ENCODE peak calls at places on chromosome 6, in seven cellular contexts. One of them, this sample, is unnamed. For H3K9me3, the result is how much of the 10 kb centered on the place peaks cover.

GRCh38 chr6:113185299-113185698 is 671.8 kb upstream of the MARCKS start:
- DNase-seq in mesenchymal stem cell: peak
- DNase-seq in IMR-90: peak
- DNase-seq in neuronal stem cell: no peak
- DNase-seq in GM12878: no peak
- DNase-seq in SK-N-SH: no peak
- DNase-seq in fibroblast of lung: peak
- DNase-seq in this sample: peak

GRCh38 chr6:103335412-103335811 is 1524.3 kb downstream of the HACE1 start:
- DNase-seq in SK-N-SH: no peak
- DNase-seq in IMR-90: no peak
- DNase-seq in GM12878: no peak
- DNase-seq in fibroblast of lung: no peak
- DNase-seq in mesenchymal stem cell: no peak
- DNase-seq in neuronal stem cell: no peak
- DNase-seq in this sample: no peak

GRCh38 chr6:109243863-109244825 is 138.1 kb downstream of the CD164 start:
- DNase-seq in fibroblast of lung: no peak
- DNase-seq in IMR-90: no peak
- DNase-seq in neuronal stem cell: no peak
- DNase-seq in mesenchymal stem cell: no peak
- DNase-seq in GM12878: no peak
- DNase-seq in SK-N-SH: no peak
- DNase-seq in this sample: no peak

GRCh38 chr6:11217360-11218076 is 14.9 kb downstream of the NEDD9 start:
- DNase-seq in IMR-90: no peak
- DNase-seq in mesenchymal stem cell: no peak
- DNase-seq in GM12878: peak
- DNase-seq in SK-N-SH: no peak
- DNase-seq in neuronal stem cell: no peak
- DNase-seq in fibroblast of lung: no peak
- DNase-seq in this sample: no peak

GRCh38 chr6:64732888-64733287 is 974.1 kb downstream of the EYS start:
- DNase-seq in mesenchymal stem cell: peak
- DNase-seq in IMR-90: no peak
- DNase-seq in SK-N-SH: no peak
- DNase-seq in fibroblast of lung: no peak
- DNase-seq in neuronal stem cell: no peak
- DNase-seq in GM12878: no peak
- DNase-seq in this sample: no peak

GRCh38 chr6:33892581-33893346 is 89.0 kb upstream of the MLN start:
- DNase-seq in GM12878: no peak
- DNase-seq in fibroblast of lung: no peak
- DNase-seq in SK-N-SH: no peak
- DNase-seq in neuronal stem cell: no peak
- DNase-seq in IMR-90: no peak
- DNase-seq in mesenchymal stem cell: no peak
- DNase-seq in this sample: no peak

GRCh38 chr6:138004423-138005287 is 102.6 kb downstream of the PERP start:
- DNase-seq in GM12878: peak
- DNase-seq in IMR-90: peak
- DNase-seq in neuronal stem cell: no peak
- DNase-seq in SK-N-SH: no peak
- DNase-seq in mesenchymal stem cell: peak
- DNase-seq in fibroblast of lung: peak
- DNase-seq in this sample: peak

GRCh38 chr6:128400875-128401274 is 119.5 kb downstream of the PTPRK start:
- DNase-seq in IMR-90: peak
- DNase-seq in fibroblast of lung: peak
- DNase-seq in SK-N-SH: no peak
- DNase-seq in mesenchymal stem cell: peak
- DNase-seq in GM12878: no peak
- DNase-seq in neuronal stem cell: no peak
- DNase-seq in this sample: no peak

GRCh38 chr6:128504003-128504654 is 16.3 kb downstream of the PTPRK start:
- DNase-seq in SK-N-SH: no peak
- DNase-seq in mesenchymal stem cell: no peak
- DNase-seq in neuronal stem cell: no peak
- DNase-seq in IMR-90: no peak
- DNase-seq in GM12878: no peak
- DNase-seq in fibroblast of lung: no peak
- DNase-seq in this sample: no peak

GRCh38 chr6:40582892-40583291 is 4.3 kb downstream of the LRFN2 start:
- DNase-seq in GM12878: no peak
- DNase-seq in SK-N-SH: no peak
- DNase-seq in IMR-90: no peak
- DNase-seq in fibroblast of lung: no peak
- DNase-seq in neuronal stem cell: no peak
- DNase-seq in mesenchymal stem cell: no peak
- DNase-seq in this sample: no peak

GRCh38 chr6:116352515-116353471 is 18.0 kb upstream of the DSE start:
- DNase-seq in IMR-90: peak
- DNase-seq in fibroblast of lung: peak
- DNase-seq in neuronal stem cell: no peak
- DNase-seq in GM12878: peak
- DNase-seq in SK-N-SH: no peak
- DNase-seq in mesenchymal stem cell: peak
- DNase-seq in this sample: peak

GRCh38 chr6:144664947-144665346 is 379.8 kb downstream of the UTRN start:
- DNase-seq in GM12878: no peak
- DNase-seq in mesenchymal stem cell: no peak
- DNase-seq in IMR-90: no peak
- DNase-seq in neuronal stem cell: no peak
- DNase-seq in fibroblast of lung: no peak
- DNase-seq in SK-N-SH: no peak
- DNase-seq in this sample: no peak

GRCh38 chr6:159693894-159694545 is 979 bp upstream of the SOD2 start:
- DNase-seq in mesenchymal stem cell: peak
- DNase-seq in IMR-90: peak
- DNase-seq in GM12878: no peak
- DNase-seq in SK-N-SH: no peak
- DNase-seq in fibroblast of lung: peak
- DNase-seq in neuronal stem cell: no peak
- DNase-seq in this sample: peak

GRCh38 chr6:143286280-143286795 is 164.2 kb downstream of the ADAT2 start:
- DNase-seq in IMR-90: peak
- DNase-seq in fibroblast of lung: peak
- DNase-seq in neuronal stem cell: no peak
- DNase-seq in GM12878: no peak
- DNase-seq in SK-N-SH: no peak
- DNase-seq in mesenchymal stem cell: no peak
- DNase-seq in this sample: peak

GRCh38 chr6:119683022-119683421 is 333.5 kb upstream of the MAN1A1 start:
- DNase-seq in mesenchymal stem cell: no peak
- DNase-seq in SK-N-SH: no peak
- DNase-seq in fibroblast of lung: no peak
- DNase-seq in IMR-90: no peak
- DNase-seq in neuronal stem cell: no peak
- DNase-seq in GM12878: no peak
- DNase-seq in this sample: no peak

GRCh38 chr6:43096451-43097097 is 20.5 kb downstream of the PTK7 start:
- DNase-seq in fibroblast of lung: peak
- DNase-seq in mesenchymal stem cell: peak
- DNase-seq in GM12878: no peak
- DNase-seq in SK-N-SH: peak
- DNase-seq in IMR-90: peak
- DNase-seq in neuronal stem cell: no peak
- DNase-seq in this sample: peak

GRCh38 chr6:36349240-36349639 is 12.6 kb upstream of the BNIP5 start:
- DNase-seq in SK-N-SH: no peak
- DNase-seq in IMR-90: no peak
- DNase-seq in neuronal stem cell: no peak
- DNase-seq in mesenchymal stem cell: no peak
- DNase-seq in GM12878: no peak
- DNase-seq in fibroblast of lung: peak
- DNase-seq in this sample: no peak
- H3K9ac ChIP-seq in SK-N-SH: no peak
- H3K9ac ChIP-seq in IMR-90: no peak
- H3K9ac ChIP-seq in neuronal stem cell: no peak
- H3K9ac ChIP-seq in mesenchymal stem cell: no peak
- H3K9ac ChIP-seq in GM12878: no peak
- H3K9ac ChIP-seq in fibroblast of lung: no peak
- H3K9ac ChIP-seq in this sample: no peak

GRCh38 chr6:105676837-105677236 is 274.0 kb upstream of the PREP start:
- DNase-seq in GM12878: no peak
- DNase-seq in neuronal stem cell: no peak
- DNase-seq in fibroblast of lung: peak
- DNase-seq in IMR-90: no peak
- DNase-seq in SK-N-SH: no peak
- DNase-seq in mesenchymal stem cell: no peak
- DNase-seq in this sample: no peak
- H3K4me3 ChIP-seq in GM12878: no peak
- H3K4me3 ChIP-seq in neuronal stem cell: no peak
- H3K4me3 ChIP-seq in fibroblast of lung: no peak
- H3K4me3 ChIP-seq in IMR-90: no peak
- H3K4me3 ChIP-seq in SK-N-SH: no peak
- H3K4me3 ChIP-seq in mesenchymal stem cell: no peak
- H3K4me3 ChIP-seq in this sample: no peak

GRCh38 chr6:352896-353470 is 38.6 kb upstream of the IRF4 start:
- DNase-seq in GM12878: no peak
- DNase-seq in neuronal stem cell: no peak
- DNase-seq in IMR-90: no peak
- DNase-seq in fibroblast of lung: no peak
- DNase-seq in SK-N-SH: no peak
- DNase-seq in mesenchymal stem cell: no peak
- DNase-seq in this sample: no peak

GRCh38 chr6:353642-354614 is 37.6 kb upstream of the IRF4 start:
- DNase-seq in fibroblast of lung: no peak
- DNase-seq in mesenchymal stem cell: no peak
- DNase-seq in IMR-90: no peak
- DNase-seq in neuronal stem cell: no peak
- DNase-seq in SK-N-SH: no peak
- DNase-seq in GM12878: no peak
- DNase-seq in this sample: no peak

GRCh38 chr6:351867-352289 is 39.7 kb upstream of the IRF4 start:
- DNase-seq in GM12878: no peak
- DNase-seq in mesenchymal stem cell: no peak
- DNase-seq in neuronal stem cell: no peak
- DNase-seq in SK-N-SH: no peak
- DNase-seq in IMR-90: no peak
- DNase-seq in fibroblast of lung: no peak
- DNase-seq in this sample: no peak

GRCh38 chr6:351011-351866 is 40.3 kb upstream of the IRF4 start:
- DNase-seq in neuronal stem cell: no peak
- DNase-seq in IMR-90: no peak
- DNase-seq in SK-N-SH: no peak
- DNase-seq in mesenchymal stem cell: no peak
- DNase-seq in fibroblast of lung: no peak
- DNase-seq in GM12878: no peak
- DNase-seq in this sample: no peak

DNA sequence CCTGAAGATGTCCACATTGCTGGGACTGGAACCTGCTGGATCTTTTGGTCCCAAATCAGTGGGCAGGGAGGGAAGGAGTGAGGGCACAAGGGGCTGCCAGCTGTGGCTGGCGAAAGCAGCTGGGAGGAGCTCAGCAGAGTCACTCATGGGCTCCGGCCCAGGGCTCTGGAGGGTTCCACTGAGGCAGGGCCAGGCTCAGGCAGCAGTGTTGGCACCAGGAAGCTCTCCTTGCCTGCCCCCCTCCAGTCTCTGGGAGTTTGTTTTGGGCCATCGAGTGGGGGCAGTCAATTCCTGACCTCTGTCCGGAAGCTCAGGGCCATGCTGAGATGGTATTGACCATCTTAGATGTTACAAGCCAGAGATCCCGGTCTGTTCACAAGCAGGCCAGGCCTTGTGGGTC is 39.1 kb upstream of the IRF4 start:
- DNase-seq in SK-N-SH: no peak
- DNase-seq in GM12878: no peak
- DNase-seq in mesenchymal stem cell: no peak
- DNase-seq in IMR-90: no peak
- DNase-seq in neuronal stem cell: no peak
- DNase-seq in fibroblast of lung: no peak
- DNase-seq in this sample: no peak
- H3K9me3 ChIP-seq in SK-N-SH: under half
- H3K9me3 ChIP-seq in GM12878: under half
- H3K9me3 ChIP-seq in mesenchymal stem cell: under half
- H3K9me3 ChIP-seq in IMR-90: under half
- H3K9me3 ChIP-seq in neuronal stem cell: under half
- H3K9me3 ChIP-seq in fibroblast of lung: under half
- H3K9me3 ChIP-seq in this sample: under half

DNA sequence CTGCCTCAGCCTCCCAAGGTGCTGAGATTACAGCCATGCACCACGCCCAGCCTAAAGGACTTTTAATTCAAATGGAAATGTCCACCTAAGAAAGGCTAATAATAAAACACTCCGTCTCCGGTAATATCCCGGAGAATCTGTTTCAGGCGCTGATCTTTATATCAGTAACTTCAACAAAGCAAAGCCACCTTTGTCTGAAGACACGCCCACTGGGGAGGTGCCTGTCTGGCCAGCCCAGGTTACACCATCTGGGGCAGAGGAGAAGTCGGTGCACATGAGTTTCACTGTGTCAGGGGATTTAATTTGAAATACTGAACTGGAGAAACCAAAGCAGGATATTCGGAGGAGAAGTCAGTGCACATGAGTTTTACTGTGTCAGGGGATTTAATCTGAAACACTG is 9.4 kb downstream of the SERPINB6 start:
- DNase-seq in neuronal stem cell: no peak
- DNase-seq in mesenchymal stem cell: no peak
- DNase-seq in GM12878: no peak
- DNase-seq in SK-N-SH: no peak
- DNase-seq in IMR-90: no peak
- DNase-seq in fibroblast of lung: no peak
- DNase-seq in this sample: no peak
- H3K9ac ChIP-seq in neuronal stem cell: no peak
- H3K9ac ChIP-seq in mesenchymal stem cell: no peak
- H3K9ac ChIP-seq in GM12878: no peak
- H3K9ac ChIP-seq in SK-N-SH: no peak
- H3K9ac ChIP-seq in IMR-90: no peak
- H3K9ac ChIP-seq in fibroblast of lung: no peak
- H3K9ac ChIP-seq in this sample: peak

GRCh38 chr6:86937219-86938079 is at the start of gene HTR1E:
- DNase-seq in fibroblast of lung: peak
- DNase-seq in IMR-90: peak
- DNase-seq in mesenchymal stem cell: peak
- DNase-seq in SK-N-SH: peak
- DNase-seq in GM12878: no peak
- DNase-seq in neuronal stem cell: peak
- DNase-seq in this sample: peak
- H3K4me3 ChIP-seq in fibroblast of lung: peak
- H3K4me3 ChIP-seq in IMR-90: no peak
- H3K4me3 ChIP-seq in mesenchymal stem cell: peak
- H3K4me3 ChIP-seq in SK-N-SH: peak
- H3K4me3 ChIP-seq in GM12878: no peak
- H3K4me3 ChIP-seq in neuronal stem cell: peak
- H3K4me3 ChIP-seq in this sample: peak